ENCODE peak calls at places on chromosomes 3 and 15, in eight cellular contexts. F is cardiac fibroblast; D is HCEC 1CT; I is KG1; H is NT2/D1; P is right atrium auricular region; Y is neural progenitor cell; S is naive thymus-derived CD8-positive, alpha-beta T cell. N is an unnamed sample.

GRCh38 chr3:48783304-48783703 is 64.4 kb downstream of the PRKAR2A start:
- DNase-seq in F (no peak), D (no peak), I (no peak), H (no peak), P (no peak), Y (no peak), S (no peak), N (no peak)

GRCh38 chr15:31347067-31347975 is 20.7 kb downstream of the KLF13 start:
- DNase-seq in F (no peak), D (no peak), I (no peak), H (no peak), P (no peak), Y (no peak), S (peak; percentile 93), N (no peak)

GRCh38 chr3:4474683-4475490 is 7.8 kb upstream of the SUMF1 start:
- DNase-seq in F (peak; percentile 77), D (peak; percentile 72), I (peak; percentile 57), H (no peak), P (peak; percentile 80), Y (peak; percentile 52), S (no peak), N (peak; percentile 70)

GRCh38 chr3:29430558-29430971 is 149.7 kb downstream of the RBMS3 start:
- DNase-seq in F (peak; percentile 72), D (peak; percentile 62), I (no peak), H (no peak), P (no peak), Y (peak; percentile 42), S (no peak), N (peak; percentile 20)

GRCh38 chr15:64600794-64601193 is 140.4 kb downstream of the ZNF609 start:
- DNase-seq in F (no peak), D (no peak), I (no peak), H (no peak), P (no peak), Y (no peak), S (no peak), N (no peak)

GRCh38 chr15:98286831-98287230 is 326.3 kb downstream of the ARRDC4 start:
- DNase-seq in F (no peak), D (no peak), I (no peak), H (no peak), P (no peak), Y (no peak), S (no peak), N (no peak)

GRCh38 chr3:44069276-44069675 is 172.4 kb upstream of the TOPAZ1 start:
- DNase-seq in F (no peak), D (no peak), I (no peak), H (no peak), P (no peak), Y (no peak), S (no peak), N (no peak)

GRCh38 chr3:197444793-197445403 is 110.9 kb downstream of the BDH1 start:
- DNase-seq in F (no peak), D (no peak), I (no peak), H (no peak), P (no peak), Y (no peak), S (peak; percentile 45), N (no peak)

GRCh38 chr15:77107531-77108355 is 36.8 kb upstream of the TSPAN3 start:
- DNase-seq in F (peak; percentile 75), D (peak; percentile 34), I (peak; percentile 7), H (peak; percentile 70), P (peak; percentile 63), Y (peak; percentile 83), S (peak; percentile 30), N (peak; percentile 67)

GRCh38 chr3:94179059-94179458 is 116.2 kb downstream of the NSUN3 start:
- DNase-seq in F (no peak), D (no peak), I (no peak), H (no peak), P (no peak), Y (no peak), S (no peak), N (no peak)

GRCh38 chr15:31359722-31360111 is 33.1 kb downstream of the KLF13 start:
- DNase-seq in F (no peak), D (no peak), I (no peak), H (no peak), P (no peak), Y (no peak), S (no peak), N (no peak)

GRCh38 chr3:36992806-36993325 is at the start of gene EPM2AIP1:
- DNase-seq in F (no peak), D (peak; percentile 100), I (no peak), H (no peak), P (no peak), Y (peak; percentile 91), S (no peak), N (peak; percentile 99)

GRCh38 chr3:53534996-53535395 is 40.6 kb downstream of the CACNA1D start:
- DNase-seq in F (no peak), D (no peak), I (no peak), H (no peak), P (no peak), Y (peak; percentile 40), S (no peak), N (no peak)

GRCh38 chr3:170565495-170565894 is 20.4 kb downstream of the SLC7A14 start:
- DNase-seq in F (no peak), D (no peak), I (no peak), H (no peak), P (no peak), Y (no peak), S (no peak), N (no peak)

GRCh38 chr3:69901802-69902201 is 97.7 kb upstream of the SAMMSON start:
- DNase-seq in F (no peak), D (no peak), I (no peak), H (no peak), P (no peak), Y (no peak), S (no peak), N (no peak)

GRCh38 chr3:127493924-127494646 is 96.4 kb downstream of the TPRA1 start:
- DNase-seq in F (no peak), D (no peak), I (no peak), H (peak; percentile 75), P (no peak), Y (no peak), S (no peak), N (no peak)

GRCh38 chr3:72738752-72739520 is 109.3 kb downstream of the SHQ1 start:
- DNase-seq in F (peak; percentile 18), D (no peak), I (no peak), H (no peak), P (no peak), Y (peak; percentile 91), S (peak; percentile 82), N (peak; percentile 44)

GRCh38 chr15:88400591-88400990 is 66.6 kb downstream of the MRPL46 start:
- DNase-seq in F (no peak), D (no peak), I (no peak), H (no peak), P (no peak), Y (peak; percentile 36), S (no peak), N (no peak)

GRCh38 chr15:95826831-95827230 is 503.7 kb upstream of the NR2F2 start:
- DNase-seq in F (no peak), D (no peak), I (no peak), H (peak; percentile 11), P (no peak), Y (no peak), S (peak; percentile 11), N (no peak)

GRCh38 chr15:63532307-63532744 is 27.9 kb downstream of the USP3 start:
- DNase-seq in F (no peak), D (no peak), I (no peak), H (no peak), P (no peak), Y (no peak), S (no peak), N (no peak)

GRCh38 chr15:41605566-41605965 is 46.6 kb downstream of the TYRO3 start:
- DNase-seq in F (no peak), D (no peak), I (no peak), H (no peak), P (no peak), Y (no peak), S (no peak), N (no peak)

N was measured in hepatic stellate cell.